ENCODE peak calls at places on chromosomes 12 and 14, in ten cellular contexts. S, H, Y, D, O, M, N, V, F and J are unnamed samples.

GRCh38 chr12:101906226-101906625 is 28.8 kb downstream of the DRAM1 start:
- DNase-seq in S (no peak), H (no peak), Y (no peak), D (no peak), O (no peak), M (no peak), N (no peak), V (no peak), F (no peak), J (no peak)

GRCh38 chr14:75186953-75187352 is 10.5 kb upstream of the TMED10 start:
- DNase-seq in S (no peak), H (no peak), Y (no peak), D (no peak), O (no peak), M (no peak), N (no peak), V (no peak), F (no peak), J (no peak)

GRCh38 chr12:108099085-108099484 is 30.0 kb upstream of the WSCD2 start:
- DNase-seq in S (peak), H (no peak), Y (peak), D (no peak), O (peak), M (no peak), N (no peak), V (no peak), F (no peak), J (no peak)

GRCh38 chr14:101504096-101504948 is 57.0 kb upstream of the DIO3 start:
- DNase-seq in S (no peak), H (no peak), Y (no peak), D (no peak), O (no peak), M (no peak), N (no peak), V (peak), F (no peak), J (peak)

GRCh38 chr14:37198907-37199306 is 1.2 kb downstream of the MIPOL1 start:
- DNase-seq in S (no peak), H (no peak), Y (no peak), D (no peak), O (no peak), M (no peak), N (no peak), V (no peak), F (no peak), J (no peak)

GRCh38 chr14:34246206-34246605 is 215.8 kb downstream of the SPTSSA start:
- DNase-seq in S (no peak), H (no peak), Y (no peak), D (no peak), O (no peak), M (no peak), N (no peak), V (no peak), F (no peak), J (no peak)

GRCh38 chr14:101235042-101235871 is 326.0 kb upstream of the DIO3 start:
- DNase-seq in S (peak), H (no peak), Y (peak), D (peak), O (no peak), M (peak), N (peak), V (peak), F (peak), J (no peak)

GRCh38 chr12:125922328-125922727 is 857.1 kb downstream of the AACS start:
- DNase-seq in S (no peak), H (no peak), Y (no peak), D (no peak), O (no peak), M (no peak), N (no peak), V (no peak), F (no peak), J (no peak)

GRCh38 chr12:1398673-1399072 is 195.7 kb downstream of the FBXL14 start:
- DNase-seq in S (peak), H (no peak), Y (peak), D (no peak), O (no peak), M (no peak), N (no peak), V (no peak), F (no peak), J (no peak)

GRCh38 chr12:109732321-109733305 is 19.0 kb downstream of the FAM222A start:
- DNase-seq in S (no peak), H (no peak), Y (no peak), D (no peak), O (no peak), M (peak), N (no peak), V (no peak), F (peak), J (peak)

GRCh38 chr14:71321556-71322315 is 414.5 kb downstream of the PCNX1 start:
- DNase-seq in S (peak), H (no peak), Y (peak), D (peak), O (no peak), M (no peak), N (peak), V (no peak), F (no peak), J (no peak)

GRCh38 chr12:59695379-59695778 is 99.5 kb downstream of the SLC16A7 start:
- DNase-seq in S (no peak), H (no peak), Y (no peak), D (no peak), O (no peak), M (no peak), N (peak), V (no peak), F (no peak), J (no peak)

GRCh38 chr12:29610473-29611174 is 113.1 kb upstream of the OVCH1 start:
- DNase-seq in S (no peak), H (no peak), Y (no peak), D (no peak), O (no peak), M (no peak), N (no peak), V (no peak), F (no peak), J (no peak)

GRCh38 chr12:40197590-40197989 is 27.2 kb upstream of the LRRK2 start:
- DNase-seq in S (no peak), H (no peak), Y (no peak), D (no peak), O (no peak), M (no peak), N (no peak), V (no peak), F (no peak), J (no peak)

GRCh38 chr12:9948606-9949286 is 16.6 kb upstream of the CLEC2A start:
- DNase-seq in S (no peak), H (no peak), Y (no peak), D (no peak), O (peak), M (no peak), N (no peak), V (no peak), F (no peak), J (no peak)

GRCh38 chr12:96714199-96714598 is 192.9 kb upstream of the NEDD1 start:
- DNase-seq in S (no peak), H (no peak), Y (no peak), D (no peak), O (no peak), M (no peak), N (no peak), V (no peak), F (no peak), J (no peak)

GRCh38 chr14:63938198-63939005 is 85.6 kb downstream of the SYNE2 start:
- DNase-seq in S (no peak), H (peak), Y (no peak), D (no peak), O (peak), M (no peak), N (no peak), V (no peak), F (no peak), J (no peak)

GRCh38 chr12:11654338-11654737 is 4.9 kb downstream of the ETV6 start:
- DNase-seq in S (no peak), H (no peak), Y (no peak), D (no peak), O (no peak), M (no peak), N (no peak), V (no peak), F (no peak), J (no peak)

GRCh38 chr12:66352197-66352596 is 49.9 kb downstream of the HELB start:
- DNase-seq in S (peak), H (no peak), Y (peak), D (peak), O (no peak), M (no peak), N (no peak), V (no peak), F (peak), J (no peak)

GRCh38 chr14:75811862-75812505 is 150.9 kb downstream of the TTLL5 start:
- DNase-seq in S (peak), H (no peak), Y (no peak), D (no peak), O (no peak), M (no peak), N (no peak), V (peak), F (no peak), J (no peak)

GRCh38 chr14:103052407-103052806 is 4.9 kb downstream of the CDC42BPB start:
- DNase-seq in S (no peak), H (no peak), Y (no peak), D (no peak), O (no peak), M (no peak), N (no peak), V (no peak), F (no peak), J (no peak)

GRCh38 chr12:27566626-27567025 is 42.6 kb downstream of the PPFIBP1 start:
- DNase-seq in S (no peak), H (no peak), Y (no peak), D (no peak), O (no peak), M (no peak), N (no peak), V (no peak), F (no peak), J (no peak)

GRCh38 chr12:42779186-42779859 is 189.8 kb upstream of the PRICKLE1 start:
- DNase-seq in S (no peak), H (no peak), Y (no peak), D (no peak), O (no peak), M (peak), N (no peak), V (peak), F (no peak), J (no peak)

GRCh38 chr12:13661005-13661887 is 320.2 kb downstream of the GRIN2B start:
- DNase-seq in S (peak), H (no peak), Y (peak), D (peak), O (no peak), M (peak), N (peak), V (peak), F (peak), J (peak)

GRCh38 chr14:92933481-92933880 is 10.5 kb downstream of the CHGA start:
- DNase-seq in S (no peak), H (no peak), Y (no peak), D (no peak), O (no peak), M (no peak), N (no peak), V (no peak), F (no peak), J (no peak)

GRCh38 chr12:43847427-43847826 is 11.5 kb downstream of the TMEM117 start:
- DNase-seq in S (no peak), H (no peak), Y (no peak), D (no peak), O (no peak), M (no peak), N (peak), V (no peak), F (no peak), J (no peak)

GRCh38 chr14:102162488-102162887 is 22.8 kb downstream of the WDR20 start:
- DNase-seq in S (no peak), H (no peak), Y (no peak), D (no peak), O (no peak), M (no peak), N (no peak), V (no peak), F (no peak), J (no peak)

DNA sequence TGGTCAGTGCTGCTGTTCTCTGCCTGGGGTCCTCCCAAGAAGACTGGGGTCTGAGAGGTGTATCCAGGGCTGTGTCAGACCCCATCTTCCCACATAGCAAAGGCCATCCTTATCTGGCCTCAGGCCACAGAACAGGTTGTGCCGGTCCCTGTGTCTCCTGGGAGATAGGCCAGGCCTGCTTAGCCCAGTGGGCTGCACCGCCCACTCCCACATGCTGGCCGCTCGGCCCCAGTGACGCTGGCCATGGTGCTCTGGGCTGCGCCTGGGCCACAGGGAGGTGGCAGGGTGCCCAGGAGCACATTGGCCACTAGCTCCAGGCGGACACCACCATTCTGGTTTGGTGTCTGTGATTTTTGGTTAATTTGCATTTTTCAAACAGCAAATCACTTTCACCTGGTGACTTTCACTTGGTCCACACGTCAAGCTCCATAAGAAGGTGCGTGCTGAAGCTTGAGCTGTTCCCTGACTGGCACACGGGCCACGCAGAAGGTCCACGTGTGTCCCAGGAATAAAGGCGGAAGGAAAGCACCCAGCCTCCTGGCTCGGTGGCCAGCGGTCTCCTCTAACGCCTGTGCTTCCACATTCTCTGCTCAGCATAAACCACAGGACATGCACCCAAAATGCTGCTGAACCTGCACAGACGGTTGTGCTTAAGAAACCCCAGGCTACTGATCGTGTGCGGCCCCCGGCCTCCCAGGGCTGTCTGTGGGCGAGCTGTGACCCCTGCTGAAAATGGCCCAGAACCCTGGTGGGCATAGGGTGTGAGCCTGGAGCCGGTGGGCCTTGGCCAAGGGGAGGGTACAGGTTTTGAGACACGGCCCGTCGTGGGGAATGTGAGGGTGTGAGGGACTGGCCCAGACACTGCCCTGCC is 4.6 kb downstream of the FBRSL1 start:
- DNase-seq in S (no peak), H (no peak), Y (peak), D (no peak), O (no peak), M (no peak), N (no peak), V (no peak), F (peak), J (no peak)
- H3K27ac ChIP-seq in S (no peak), H (no peak), Y (peak), D (no peak), O (no peak), M (peak), N (peak), V (no peak), F (peak), J (no peak)

GRCh38 chr14:96359959-96360358 is 3.2 kb downstream of the ATG2B start:
- DNase-seq in S (no peak), H (no peak), Y (no peak), D (no peak), O (no peak), M (no peak), N (no peak), V (no peak), F (no peak), J (no peak)

GRCh38 chr14:96362965-96363750 is at the start of the genes ATG2B and GSKIP:
- DNase-seq in S (peak), H (peak), Y (peak), D (peak), O (peak), M (peak), N (peak), V (peak), F (peak), J (peak)

GRCh38 chr14:96364911-96365310 is 1.6 kb downstream of the GSKIP start:
- DNase-seq in S (no peak), H (no peak), Y (peak), D (no peak), O (no peak), M (no peak), N (no peak), V (no peak), F (no peak), J (no peak)

GRCh38 chr14:96362071-96362964 is 823 bp downstream of the ATG2B start:
- DNase-seq in S (peak), H (peak), Y (peak), D (peak), O (peak), M (no peak), N (peak), V (no peak), F (peak), J (peak)

GRCh38 chr14:96363751-96364336 is 518 bp downstream of the GSKIP start:
- DNase-seq in S (peak), H (peak), Y (peak), D (peak), O (no peak), M (peak), N (peak), V (no peak), F (peak), J (peak)
- H3K27ac ChIP-seq in S (peak), H (peak), Y (peak), D (peak), O (peak), M (peak), N (peak), V (peak), F (peak), J (peak)

GRCh38 chr12:110741371-110741770 is 1.3 kb downstream of the PPP1CC start:
- DNase-seq in S (no peak), H (peak), Y (peak), D (peak), O (peak), M (no peak), N (no peak), V (no peak), F (no peak), J (no peak)
- H3K27ac ChIP-seq in S (no peak), H (peak), Y (peak), D (peak), O (peak), M (peak), N (no peak), V (no peak), F (peak), J (peak)

GRCh38 chr12:70040141-70040540 is 203.1 kb upstream of the CNOT2 start:
- DNase-seq in S (no peak), H (no peak), Y (no peak), D (no peak), O (no peak), M (no peak), N (no peak), V (no peak), F (no peak), J (no peak)
- H3K27ac ChIP-seq in S (no peak), H (no peak), Y (no peak), D (no peak), O (no peak), M (no peak), N (no peak), V (no peak), F (no peak), J (no peak)

GRCh38 chr14:53043107-53043704 is 92.4 kb upstream of the FERMT2 start:
- DNase-seq in S (no peak), H (no peak), Y (no peak), D (no peak), O (no peak), M (peak), N (no peak), V (peak), F (no peak), J (no peak)
- H3K27ac ChIP-seq in S (no peak), H (no peak), Y (no peak), D (no peak), O (no peak), M (peak), N (no peak), V (peak), F (no peak), J (peak)

GRCh38 chr12:17304503-17305347 is 698.8 kb upstream of the LMO3 start:
- DNase-seq in S (no peak), H (no peak), Y (no peak), D (no peak), O (no peak), M (no peak), N (peak), V (no peak), F (no peak), J (no peak)
- H3K27ac ChIP-seq in S (no peak), H (no peak), Y (no peak), D (no peak), O (no peak), M (no peak), N (no peak), V (no peak), F (no peak), J (no peak)

GRCh38 chr14:69665596-69665995 is 54.2 kb downstream of the SUSD6 start:
- DNase-seq in S (no peak), H (no peak), Y (no peak), D (no peak), O (no peak), M (no peak), N (no peak), V (no peak), F (no peak), J (no peak)

GRCh38 chr14:69666698-69667211 is 55.4 kb downstream of the SUSD6 start:
- DNase-seq in S (no peak), H (no peak), Y (no peak), D (no peak), O (no peak), M (no peak), N (no peak), V (no peak), F (no peak), J (no peak)

GRCh38 chr14:69664865-69665526 is 53.6 kb downstream of the SUSD6 start:
- DNase-seq in S (no peak), H (no peak), Y (no peak), D (no peak), O (no peak), M (no peak), N (no peak), V (no peak), F (no peak), J (peak)

GRCh38 chr14:69667938-69668336 is 56.5 kb downstream of the SUSD6 start:
- DNase-seq in S (no peak), H (no peak), Y (no peak), D (no peak), O (no peak), M (no peak), N (no peak), V (no peak), F (no peak), J (no peak)

DNA sequence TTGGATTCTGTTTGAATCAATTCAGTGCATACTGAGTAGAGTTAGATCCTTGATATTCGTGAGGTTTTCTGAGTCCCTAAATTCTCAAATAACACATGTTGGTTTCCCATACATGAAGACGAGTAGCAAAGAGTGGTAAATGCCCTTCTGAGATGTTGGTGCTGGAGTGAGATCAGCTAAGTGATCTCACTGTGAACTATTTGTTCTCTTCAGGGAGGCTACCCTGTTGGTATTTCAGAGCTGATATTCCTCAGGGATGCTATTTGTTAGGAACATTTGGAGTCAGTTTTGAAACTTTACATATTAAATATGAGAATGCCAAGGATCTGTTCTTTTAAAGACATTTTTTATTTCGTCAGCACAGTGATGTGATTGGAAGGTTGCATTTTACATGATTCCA is 54.7 kb downstream of the SUSD6 start:
- DNase-seq in S (no peak), H (no peak), Y (no peak), D (no peak), O (no peak), M (no peak), N (no peak), V (no peak), F (no peak), J (no peak)
- H3K27ac ChIP-seq in S (no peak), H (no peak), Y (no peak), D (peak), O (no peak), M (no peak), N (no peak), V (peak), F (peak), J (peak)

DNA sequence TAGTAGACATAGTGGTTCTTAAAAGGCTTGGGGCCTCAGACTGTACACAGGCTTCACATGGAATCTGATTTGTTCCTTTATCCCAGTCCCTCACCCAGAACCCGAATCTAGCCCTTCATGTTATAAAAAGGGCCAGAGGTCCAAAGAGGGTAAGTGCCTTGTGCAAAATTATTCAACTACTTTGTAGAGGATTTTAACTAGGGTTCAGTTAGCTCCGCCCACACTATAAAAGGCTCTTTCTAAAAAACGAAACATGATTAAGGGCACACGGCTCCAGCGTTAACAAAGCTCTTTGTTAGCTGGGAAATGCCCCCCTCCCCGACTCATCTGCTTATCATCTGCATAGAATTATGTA is 3.2 kb upstream of the SOCS2 start:
- DNase-seq in S (no peak), H (no peak), Y (no peak), D (no peak), O (no peak), M (no peak), N (no peak), V (no peak), F (no peak), J (no peak)
- H3K27ac ChIP-seq in S (no peak), H (no peak), Y (peak), D (peak), O (peak), M (no peak), N (peak), V (peak), F (no peak), J (peak)